ENCODE peak calls at places on chromosomes 11 and 22, in four cellular contexts. One of them, this sample, is unnamed.

GRCh38 chr11:102155676-102156075 is 45.4 kb downstream of the YAP1 start:
- DNase-seq in EL: no peak
- DNase-seq in left cardiac atrium: no peak
- DNase-seq in neuronal stem cell: no peak
- DNase-seq in this sample: no peak

GRCh38 chr11:62171261-62171723 is 18.7 kb upstream of the SCGB1D1 start:
- DNase-seq in EL: peak
- DNase-seq in left cardiac atrium: peak
- DNase-seq in neuronal stem cell: peak
- DNase-seq in this sample: peak

GRCh38 chr22:30905696-30906341 is 62.8 kb downstream of the MORC2 start:
- DNase-seq in EL: no peak
- DNase-seq in left cardiac atrium: no peak
- DNase-seq in neuronal stem cell: no peak
- DNase-seq in this sample: no peak

GRCh38 chr11:130188585-130189347 is 29.2 kb downstream of the ST14 start:
- DNase-seq in neuronal stem cell: no peak
- DNase-seq in EL: no peak
- DNase-seq in left cardiac atrium: no peak
- DNase-seq in this sample: no peak

GRCh38 chr11:3353066-3353465 is 25.9 kb downstream of the ZNF195 start:
- DNase-seq in EL: no peak
- DNase-seq in left cardiac atrium: no peak
- DNase-seq in neuronal stem cell: no peak
- DNase-seq in this sample: no peak

GRCh38 chr22:38718414-38718813 is 12.7 kb downstream of the GTPBP1 start:
- DNase-seq in left cardiac atrium: peak
- DNase-seq in EL: peak
- DNase-seq in neuronal stem cell: no peak
- DNase-seq in this sample: no peak

GRCh38 chr22:27504360-27504759 is 297.2 kb downstream of the MN1 start:
- DNase-seq in EL: no peak
- DNase-seq in neuronal stem cell: no peak
- DNase-seq in left cardiac atrium: no peak
- DNase-seq in this sample: no peak

GRCh38 chr11:85407648-85408047 is 219.5 kb downstream of the DLG2 start:
- DNase-seq in neuronal stem cell: no peak
- DNase-seq in EL: no peak
- DNase-seq in left cardiac atrium: no peak
- DNase-seq in this sample: no peak

GRCh38 chr11:85752890-85753581 is 57.9 kb downstream of the SYTL2 start:
- DNase-seq in left cardiac atrium: peak
- DNase-seq in EL: no peak
- DNase-seq in neuronal stem cell: no peak
- DNase-seq in this sample: no peak

GRCh38 chr22:32827061-32827602 is 25.6 kb downstream of the TIMP3 start:
- DNase-seq in EL: no peak
- DNase-seq in neuronal stem cell: no peak
- DNase-seq in left cardiac atrium: no peak
- DNase-seq in this sample: no peak

GRCh38 chr22:35538801-35539321 is 1.8 kb upstream of the RASD2 start:
- DNase-seq in EL: peak
- DNase-seq in left cardiac atrium: no peak
- DNase-seq in neuronal stem cell: no peak
- DNase-seq in this sample: no peak

GRCh38 chr22:21445437-21446127 is 21.6 kb upstream of the TMEM191C start:
- DNase-seq in left cardiac atrium: peak
- DNase-seq in neuronal stem cell: no peak
- DNase-seq in EL: no peak
- DNase-seq in this sample: no peak

GRCh38 chr11:1925373-1926155 is 6.1 kb downstream of the TNNT3 start:
- DNase-seq in neuronal stem cell: no peak
- DNase-seq in left cardiac atrium: no peak
- DNase-seq in EL: no peak
- DNase-seq in this sample: no peak

GRCh38 chr11:58730507-58731089 is 1.1 kb downstream of the GLYAT start:
- DNase-seq in neuronal stem cell: no peak
- DNase-seq in left cardiac atrium: no peak
- DNase-seq in EL: peak
- DNase-seq in this sample: no peak

GRCh38 chr11:117396970-117397369 is 69.3 kb downstream of the CEP164 start:
- DNase-seq in left cardiac atrium: no peak
- DNase-seq in EL: no peak
- DNase-seq in neuronal stem cell: no peak
- DNase-seq in this sample: no peak

GRCh38 chr11:102220728-102221467 is 96.4 kb upstream of the BIRC3 start:
- DNase-seq in EL: peak
- DNase-seq in neuronal stem cell: no peak
- DNase-seq in left cardiac atrium: no peak
- DNase-seq in this sample: no peak

GRCh38 chr22:38110863-38111852 is 674 bp upstream of the BAIAP2L2 start:
- DNase-seq in EL: no peak
- DNase-seq in neuronal stem cell: no peak
- DNase-seq in left cardiac atrium: no peak
- DNase-seq in this sample: no peak

GRCh38 chr22:28769394-28770085 is 3.0 kb upstream of the CCDC117 start:
- DNase-seq in left cardiac atrium: no peak
- DNase-seq in EL: no peak
- DNase-seq in neuronal stem cell: no peak
- DNase-seq in this sample: no peak

GRCh38 chr11:66388746-66389386 is 17.3 kb upstream of the SLC29A2 start:
- DNase-seq in EL: peak
- DNase-seq in left cardiac atrium: peak
- DNase-seq in neuronal stem cell: peak
- DNase-seq in this sample: no peak

GRCh38 chr11:71977743-71978418 is 20.8 kb upstream of the IL18BP start:
- DNase-seq in EL: peak
- DNase-seq in left cardiac atrium: no peak
- DNase-seq in neuronal stem cell: peak
- DNase-seq in this sample: peak

GRCh38 chr22:49305966-49306631 is 521.6 kb downstream of the BRD1 start:
- DNase-seq in left cardiac atrium: no peak
- DNase-seq in EL: no peak
- DNase-seq in neuronal stem cell: no peak
- DNase-seq in this sample: no peak

GRCh38 chr11:64598106-64598796 is 7.2 kb downstream of the SLC22A12 start:
- DNase-seq in EL: no peak
- DNase-seq in left cardiac atrium: peak
- DNase-seq in neuronal stem cell: no peak
- DNase-seq in this sample: no peak

GRCh38 chr11:91730071-91730470 is 494.5 kb upstream of the FAT3 start:
- DNase-seq in left cardiac atrium: no peak
- DNase-seq in neuronal stem cell: no peak
- DNase-seq in EL: no peak
- DNase-seq in this sample: no peak

GRCh38 chr11:94734563-94735275 is 33.4 kb upstream of the AMOTL1 start:
- DNase-seq in left cardiac atrium: no peak
- DNase-seq in EL: no peak
- DNase-seq in neuronal stem cell: no peak
- DNase-seq in this sample: peak

GRCh38 chr11:133934599-133935550 is 21.9 kb downstream of the IGSF9B start:
- DNase-seq in neuronal stem cell: peak
- DNase-seq in left cardiac atrium: peak
- DNase-seq in EL: peak
- DNase-seq in this sample: no peak

GRCh38 chr11:116193321-116194114 is 579.3 kb downstream of the BUD13 start:
- DNase-seq in EL: peak
- DNase-seq in left cardiac atrium: no peak
- DNase-seq in neuronal stem cell: peak
- DNase-seq in this sample: no peak

GRCh38 chr11:103170865-103171264 is 61.6 kb downstream of the DYNC2H1 start:
- DNase-seq in left cardiac atrium: no peak
- DNase-seq in neuronal stem cell: no peak
- DNase-seq in EL: peak
- DNase-seq in this sample: no peak

GRCh38 chr22:46437990-46438389 is 99.4 kb downstream of the CELSR1 start:
- DNase-seq in neuronal stem cell: no peak
- DNase-seq in EL: no peak
- DNase-seq in left cardiac atrium: no peak
- DNase-seq in this sample: no peak

GRCh38 chr11:65429069-65429681 is 6.6 kb downstream of the NEAT1 start:
- DNase-seq in EL: peak
- DNase-seq in neuronal stem cell: no peak
- DNase-seq in left cardiac atrium: no peak
- DNase-seq in this sample: no peak

GRCh38 chr22:50417544-50417943 is 57.3 kb downstream of the SBF1 start:
- DNase-seq in EL: peak
- DNase-seq in neuronal stem cell: no peak
- DNase-seq in left cardiac atrium: no peak
- DNase-seq in this sample: no peak

GRCh38 chr11:96001037-96001436 is 77.1 kb upstream of the MTMR2 start:
- DNase-seq in left cardiac atrium: peak
- DNase-seq in EL: no peak
- DNase-seq in neuronal stem cell: no peak
- DNase-seq in this sample: no peak

GRCh38 chr11:3197044-3197715 is 21.4 kb downstream of the MRGPRG start:
- DNase-seq in left cardiac atrium: no peak
- DNase-seq in neuronal stem cell: no peak
- DNase-seq in EL: no peak
- DNase-seq in this sample: no peak

GRCh38 chr11:128057786-128058395 is 529.5 kb downstream of the ETS1 start:
- DNase-seq in EL: no peak
- DNase-seq in neuronal stem cell: no peak
- DNase-seq in left cardiac atrium: no peak
- DNase-seq in this sample: no peak

GRCh38 chr22:40204331-40205116 is 26.8 kb downstream of the TNRC6B start:
- DNase-seq in neuronal stem cell: no peak
- DNase-seq in EL: peak
- DNase-seq in left cardiac atrium: no peak
- DNase-seq in this sample: no peak

GRCh38 chr11:35066783-35067476 is 72.0 kb upstream of the CD44 start:
- DNase-seq in EL: no peak
- DNase-seq in neuronal stem cell: no peak
- DNase-seq in left cardiac atrium: no peak
- DNase-seq in this sample: no peak

GRCh38 chr11:34987617-34988016 is 71.2 kb downstream of the PDHX start:
- DNase-seq in neuronal stem cell: no peak
- DNase-seq in EL: no peak
- DNase-seq in left cardiac atrium: no peak
- DNase-seq in this sample: no peak

GRCh38 chr11:32312865-32313403 is 122.4 kb downstream of the WT1 start:
- DNase-seq in neuronal stem cell: no peak
- DNase-seq in left cardiac atrium: peak
- DNase-seq in EL: peak
- DNase-seq in this sample: no peak

GRCh38 chr11:67666303-67666645 is 8.1 kb downstream of the ALDH3B2 start:
- DNase-seq in left cardiac atrium: no peak
- DNase-seq in EL: no peak
- DNase-seq in neuronal stem cell: no peak
- DNase-seq in this sample: no peak

GRCh38 chr11:74257934-74258553 is 53.4 kb downstream of the P4HA3 start:
- DNase-seq in EL: no peak
- DNase-seq in left cardiac atrium: peak
- DNase-seq in neuronal stem cell: no peak
- DNase-seq in this sample: no peak